ENCODE peak calls at places on chromosomes 11 and 22, in five cellular contexts. E is A549, B is cardiac fibroblast, I is cardiac muscle cell, M is posterior vena cava. J is an unnamed sample.

GRCh38 chr11:2445107-2445947 is 519 bp downstream of the KCNQ1 start:
- DNase-seq in E (no peak), B (no peak), I (no peak), M (peak), J (no peak)

GRCh38 chr22:41222846-41223507 is 17.8 kb downstream of the CHADL start:
- DNase-seq in E (no peak), B (no peak), I (no peak), M (no peak), J (no peak)

GRCh38 chr11:27806122-27806521 is 105.9 kb upstream of the BDNF start:
- DNase-seq in E (no peak), B (no peak), I (no peak), M (no peak), J (no peak)

GRCh38 chr11:104142701-104143100 is 21.2 kb downstream of the PDGFD start:
- DNase-seq in E (no peak), B (no peak), I (no peak), M (no peak), J (no peak)

GRCh38 chr11:114678125-114679036 is at the start of gene NXPE2:
- DNase-seq in E (peak), B (no peak), I (no peak), M (no peak), J (no peak)

GRCh38 chr11:9745411-9746211 is 81.7 kb downstream of the SWAP70 start:
- DNase-seq in E (no peak), B (no peak), I (no peak), M (no peak), J (no peak)

GRCh38 chr11:110091995-110092576 is 1.1 kb upstream of the ZC3H12C start:
- DNase-seq in E (no peak), B (no peak), I (no peak), M (no peak), J (no peak)

GRCh38 chr11:128283445-128283844 is 303.9 kb downstream of the ETS1 start:
- DNase-seq in E (no peak), B (peak), I (peak), M (no peak), J (no peak)

GRCh38 chr22:47039356-47039755 is 276.9 kb downstream of the TBC1D22A start:
- DNase-seq in E (no peak), B (no peak), I (no peak), M (no peak), J (no peak)

GRCh38 chr11:72773291-72773690 is 20.6 kb downstream of the STARD10 start:
- DNase-seq in E (no peak), B (peak), I (peak), M (no peak), J (peak)

GRCh38 chr11:10858505-10859360 is 880 bp upstream of the ZBED5 start:
- DNase-seq in E (no peak), B (no peak), I (no peak), M (no peak), J (no peak)

GRCh38 chr22:39518996-39519680 is 1.2 kb upstream of the ATF4 start:
- DNase-seq in E (no peak), B (no peak), I (peak), M (no peak), J (peak)

GRCh38 chr11:93735627-93736026 is 5.7 kb downstream of the TAF1D start:
- DNase-seq in E (no peak), B (no peak), I (no peak), M (no peak), J (no peak)

GRCh38 chr11:62842171-62842717 is 2.9 kb upstream of the WDR74 start:
- DNase-seq in E (no peak), B (peak), I (peak), M (peak), J (no peak)

GRCh38 chr11:60860943-60861342 is 5.2 kb upstream of the PTGDR2 start:
- DNase-seq in E (no peak), B (no peak), I (peak), M (peak), J (no peak)

GRCh38 chr11:36404831-36405230 is 105.2 kb downstream of the TRAF6 start:
- DNase-seq in E (no peak), B (no peak), I (no peak), M (no peak), J (no peak)

GRCh38 chr11:2797181-2797711 is 88.3 kb downstream of the CDKN1C start:
- DNase-seq in E (no peak), B (no peak), I (no peak), M (peak), J (no peak)

GRCh38 chr22:50627452-50627913 is 469 bp downstream of the ARSA start:
- DNase-seq in E (peak), B (no peak), I (no peak), M (peak), J (no peak)

GRCh38 chr22:16783930-16784354 is 41.3 kb downstream of the XKR3 start:
- DNase-seq in E (peak), B (no peak), I (no peak), M (no peak), J (no peak)

GRCh38 chr22:50699754-50700386 is 27.2 kb downstream of the SHANK3 start:
- DNase-seq in E (no peak), B (no peak), I (no peak), M (peak), J (no peak)